ENCODE peak calls at places on chromosomes 3 and 15, in six cellular contexts. K, U, B, S, Z and D are unnamed samples.

GRCh38 chr3:175434591-175434990 is 575.5 kb downstream of the NAALADL2 start:
- DNase-seq in K (no peak), U (no peak), B (no peak), S (no peak), Z (no peak), D (no peak)

GRCh38 chr15:92614791-92615785 is 40.5 kb downstream of the FAM174B start:
- DNase-seq in K (peak; percentile 65), U (no peak), B (no peak), S (no peak), Z (no peak), D (no peak)

GRCh38 chr15:45449387-45449786 is 71.0 kb upstream of the GATM start:
- DNase-seq in K (no peak), U (no peak), B (no peak), S (no peak), Z (no peak), D (no peak)

GRCh38 chr3:81968628-81969027 is 207.2 kb upstream of the GBE1 start:
- DNase-seq in K (no peak), U (no peak), B (no peak), S (no peak), Z (no peak), D (no peak)

GRCh38 chr15:100772478-100773378 is 106.9 kb upstream of the ALDH1A3 start:
- DNase-seq in K (no peak), U (no peak), B (no peak), S (no peak), Z (no peak), D (no peak)

GRCh38 chr15:75202251-75203016 is 752 bp downstream of the C15orf39 start:
- DNase-seq in K (peak; percentile 94), U (peak; percentile 94), B (peak; percentile 59), S (peak; percentile 94), Z (peak; percentile 83), D (peak; percentile 85)

GRCh38 chr15:68612979-68613740 is 34.4 kb downstream of the CORO2B start:
- DNase-seq in K (no peak), U (no peak), B (no peak), S (no peak), Z (no peak), D (no peak)

GRCh38 chr15:66834863-66835557 is 133.0 kb downstream of the SMAD6 start:
- DNase-seq in K (peak; percentile 70), U (no peak), B (no peak), S (no peak), Z (no peak), D (no peak)

GRCh38 chr3:9121366-9121765 is 128.1 kb downstream of the SRGAP3 start:
- DNase-seq in K (no peak), U (no peak), B (no peak), S (no peak), Z (no peak), D (no peak)

GRCh38 chr3:187850256-187851010 is 105.2 kb upstream of the BCL6 start:
- DNase-seq in K (peak; percentile 85), U (no peak), B (no peak), S (no peak), Z (no peak), D (no peak)

GRCh38 chr15:83110361-83110760 is 2.9 kb downstream of the TM6SF1 start:
- DNase-seq in K (no peak), U (no peak), B (no peak), S (no peak), Z (no peak), D (no peak)

GRCh38 chr3:124395584-124396340 is 334.5 kb upstream of the UMPS start:
- DNase-seq in K (no peak), U (no peak), B (no peak), S (no peak), Z (no peak), D (no peak)

GRCh38 chr3:195537995-195538394 is 5.1 kb downstream of the PPP1R2 start:
- DNase-seq in K (no peak), U (no peak), B (no peak), S (peak; percentile 88), Z (no peak), D (peak; percentile 33)
- TF ChIP-seq CTCF in K (no peak), U (no peak), B (no peak), S (no peak), Z (no peak), D (no peak)

GRCh38 chr3:122092460-122093165 is 37.5 kb downstream of the CD86 start:
- DNase-seq in K (no peak), U (no peak), B (peak; percentile 0), S (peak; percentile 83), Z (no peak), D (peak; percentile 26)
- TF ChIP-seq CTCF in K (no peak), U (no peak), B (peak; percentile 43), S (peak; percentile 82), Z (peak; percentile 31), D (peak; percentile 57)

GRCh38 chr15:62483817-62484216 is 318.7 kb upstream of the C2CD4B start:
- DNase-seq in K (no peak), U (peak; percentile 56), B (no peak), S (no peak), Z (no peak), D (no peak)

GRCh38 chr15:62485170-62485720 is 320.2 kb upstream of the C2CD4B start:
- DNase-seq in K (no peak), U (no peak), B (no peak), S (no peak), Z (no peak), D (no peak)

GRCh38 chr15:62486041-62486440 is 321.0 kb upstream of the C2CD4B start:
- DNase-seq in K (no peak), U (no peak), B (no peak), S (no peak), Z (no peak), D (no peak)

GRCh38 chr15:62477929-62478328 is 312.8 kb upstream of the C2CD4B start:
- DNase-seq in K (no peak), U (no peak), B (no peak), S (no peak), Z (no peak), D (no peak)

GRCh38 chr15:62482715-62483429 is 317.8 kb upstream of the C2CD4B start:
- DNase-seq in K (no peak), U (no peak), B (no peak), S (peak; percentile 85), Z (no peak), D (peak; percentile 73)
- TF ChIP-seq CTCF in K (no peak), U (no peak), B (peak; percentile 36), S (peak; percentile 54), Z (peak; percentile 21), D (peak; percentile 27)

GRCh38 chr3:144770813-144771400 is 799.3 kb downstream of the DIPK2A start:
- DNase-seq in K (no peak), U (no peak), B (peak; percentile 59), S (peak; percentile 64), Z (peak; percentile 26), D (no peak)
- TF ChIP-seq CTCF in K (no peak), U (no peak), B (peak; percentile 49), S (peak; percentile 25), Z (peak; percentile 34), D (peak; percentile 38)

GRCh38 chr15:25136119-25136518 is 181.3 kb downstream of the SNRPN start:
- DNase-seq in K (no peak), U (no peak), B (no peak), S (no peak), Z (no peak), D (no peak)
- TF ChIP-seq CTCF in K (no peak), U (no peak), B (peak; percentile 34), S (no peak), Z (no peak), D (peak; percentile 5)